ENCODE peak calls at places on chromosomes 2 and 18, in four cellular contexts. One of them, this sample, is unnamed.

GRCh38 chr2:237686659-237687136 is 59.3 kb downstream of the LRRFIP1 start:
- DNase-seq in vagina: no peak
- DNase-seq in GM23338: peak; percentile 56
- DNase-seq in stomach: no peak
- DNase-seq in this sample: no peak

GRCh38 chr18:63022429-63023022 is 297.0 kb downstream of the BCL2 start:
- DNase-seq in vagina: no peak
- DNase-seq in GM23338: peak; percentile 78
- DNase-seq in stomach: no peak
- DNase-seq in this sample: no peak

GRCh38 chr2:155431004-155431507 is 732.6 kb downstream of the KCNJ3 start:
- DNase-seq in vagina: no peak
- DNase-seq in GM23338: no peak
- DNase-seq in stomach: no peak
- DNase-seq in this sample: no peak

GRCh38 chr2:71791501-71792135 is 338.3 kb downstream of the DYSF start:
- DNase-seq in vagina: no peak
- DNase-seq in GM23338: no peak
- DNase-seq in stomach: no peak
- DNase-seq in this sample: no peak

GRCh38 chr2:112795720-112796119 is 11.4 kb upstream of the IL1A start:
- DNase-seq in vagina: no peak
- DNase-seq in GM23338: no peak
- DNase-seq in stomach: no peak
- DNase-seq in this sample: no peak

GRCh38 chr2:191995285-191995684 is 148.4 kb upstream of the CAVIN2 start:
- DNase-seq in vagina: no peak
- DNase-seq in GM23338: no peak
- DNase-seq in stomach: no peak
- DNase-seq in this sample: no peak

GRCh38 chr2:50419778-50420177 is 612.2 kb downstream of the NRXN1 start:
- DNase-seq in vagina: no peak
- DNase-seq in GM23338: no peak
- DNase-seq in stomach: no peak
- DNase-seq in this sample: no peak

GRCh38 chr2:120934221-120934639 is 198.6 kb downstream of the GLI2 start:
- DNase-seq in vagina: no peak
- DNase-seq in GM23338: no peak
- DNase-seq in stomach: no peak
- DNase-seq in this sample: no peak

GRCh38 chr2:88658318-88658717 is 31.1 kb upstream of the EIF2AK3 start:
- DNase-seq in vagina: no peak
- DNase-seq in GM23338: no peak
- DNase-seq in stomach: no peak
- DNase-seq in this sample: no peak

GRCh38 chr2:120432293-120432975 is 86.5 kb downstream of the INHBB start:
- DNase-seq in vagina: peak; percentile 82
- DNase-seq in GM23338: no peak
- DNase-seq in stomach: no peak
- DNase-seq in this sample: no peak

GRCh38 chr2:171798156-171798815 is 95.8 kb downstream of the SLC25A12 start:
- DNase-seq in vagina: no peak
- DNase-seq in GM23338: no peak
- DNase-seq in stomach: no peak
- DNase-seq in this sample: no peak

GRCh38 chr2:147051814-147052213 is 793.0 kb upstream of the ACVR2A start:
- DNase-seq in vagina: no peak
- DNase-seq in GM23338: no peak
- DNase-seq in stomach: no peak
- DNase-seq in this sample: no peak

GRCh38 chr18:13480856-13481255 is 245.5 kb downstream of the FAM210A start:
- DNase-seq in vagina: no peak
- DNase-seq in GM23338: no peak
- DNase-seq in stomach: no peak
- DNase-seq in this sample: no peak

GRCh38 chr2:47904903-47905453 is 1.3 kb downstream of the FBXO11 start:
- DNase-seq in vagina: no peak
- DNase-seq in GM23338: peak; percentile 56
- DNase-seq in stomach: peak; percentile 26
- DNase-seq in this sample: no peak

GRCh38 chr2:181588546-181588945 is 68.4 kb downstream of the CERKL start:
- DNase-seq in vagina: no peak
- DNase-seq in GM23338: no peak
- DNase-seq in stomach: no peak
- DNase-seq in this sample: no peak

GRCh38 chr2:38207168-38207567 is 131.2 kb upstream of the CYP1B1 start:
- DNase-seq in vagina: no peak
- DNase-seq in GM23338: no peak
- DNase-seq in stomach: no peak
- DNase-seq in this sample: no peak

GRCh38 chr2:15749460-15750432 is 158.1 kb downstream of the DDX1 start:
- DNase-seq in vagina: no peak
- DNase-seq in GM23338: no peak
- DNase-seq in stomach: no peak
- DNase-seq in this sample: no peak

GRCh38 chr2:100008960-100009359 is 133.4 kb downstream of the AFF3 start:
- DNase-seq in vagina: no peak
- DNase-seq in GM23338: no peak
- DNase-seq in stomach: no peak
- DNase-seq in this sample: peak; percentile 81

GRCh38 chr2:174970092-174970491 is 35.1 kb downstream of the CHN1 start:
- DNase-seq in vagina: no peak
- DNase-seq in GM23338: no peak
- DNase-seq in stomach: no peak
- DNase-seq in this sample: no peak

GRCh38 chr18:73945130-73945792 is 202.4 kb downstream of the FBXO15 start:
- DNase-seq in vagina: no peak
- DNase-seq in GM23338: no peak
- DNase-seq in stomach: no peak
- DNase-seq in this sample: peak; percentile 79

GRCh38 chr18:32259553-32259952 is 69.7 kb downstream of the MEP1B start:
- DNase-seq in vagina: no peak
- DNase-seq in GM23338: no peak
- DNase-seq in stomach: no peak
- DNase-seq in this sample: no peak

GRCh38 chr2:182672471-182673165 is 43.4 kb upstream of the DNAJC10 start:
- DNase-seq in vagina: no peak
- DNase-seq in GM23338: no peak
- DNase-seq in stomach: no peak
- DNase-seq in this sample: no peak

GRCh38 chr2:240831594-240832204 is 11.7 kb upstream of the KIF1A start:
- DNase-seq in vagina: no peak
- DNase-seq in GM23338: peak; percentile 41
- DNase-seq in stomach: no peak
- DNase-seq in this sample: no peak

GRCh38 chr2:37500031-37500430 is 155.6 kb downstream of the QPCT start:
- DNase-seq in vagina: no peak
- DNase-seq in GM23338: no peak
- DNase-seq in stomach: no peak
- DNase-seq in this sample: no peak

GRCh38 chr2:172836386-172837200 is 100.9 kb downstream of the RAPGEF4 start:
- DNase-seq in vagina: no peak
- DNase-seq in GM23338: no peak
- DNase-seq in stomach: no peak
- DNase-seq in this sample: no peak

GRCh38 chr2:226578879-226579278 is 220.7 kb downstream of the IRS1 start:
- DNase-seq in vagina: no peak
- DNase-seq in GM23338: no peak
- DNase-seq in stomach: no peak
- DNase-seq in this sample: no peak

GRCh38 chr2:27581417-27582128 is 1.3 kb upstream of the ZNF512 start:
- DNase-seq in vagina: no peak
- DNase-seq in GM23338: no peak
- DNase-seq in stomach: no peak
- DNase-seq in this sample: peak; percentile 45

GRCh38 chr2:213640742-213641425 is 356.6 kb downstream of the SPAG16 start:
- DNase-seq in vagina: no peak
- DNase-seq in GM23338: no peak
- DNase-seq in stomach: no peak
- DNase-seq in this sample: no peak

DNA sequence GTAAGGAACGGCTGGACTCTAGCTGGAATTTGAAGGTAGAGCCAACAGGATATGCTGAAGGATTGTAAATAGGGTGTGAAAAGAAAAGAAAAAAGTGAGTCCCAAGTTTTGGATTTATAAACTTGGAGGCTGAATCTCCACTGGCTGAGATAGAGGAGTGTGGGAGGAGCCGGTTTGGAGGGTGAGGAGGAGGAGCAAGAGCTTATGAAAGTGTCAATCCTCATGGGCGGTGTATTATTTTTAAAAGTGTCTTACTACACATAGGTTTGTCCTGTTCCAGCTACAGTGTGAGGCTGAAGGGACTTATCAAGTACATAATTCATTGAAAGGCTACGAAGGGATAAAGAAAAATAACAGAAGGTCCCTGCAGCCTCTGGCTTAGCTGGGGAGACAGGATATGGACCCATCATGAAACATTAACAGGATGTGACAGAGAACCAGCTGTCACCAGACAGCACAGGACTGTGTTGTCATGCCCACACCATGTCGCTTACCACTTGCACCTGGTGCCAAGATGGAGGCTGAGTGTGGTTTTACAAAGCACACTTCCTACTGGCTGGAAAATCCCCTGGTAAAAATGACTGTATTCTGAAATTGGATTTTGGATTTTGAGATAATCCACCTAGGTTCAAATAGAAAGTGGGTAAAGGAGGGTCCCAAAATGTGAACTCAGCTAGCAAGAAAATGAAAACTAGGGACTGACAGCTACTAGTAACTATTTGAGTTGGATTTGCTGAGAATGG is 2.5 kb upstream of the MREG start:
- DNase-seq in vagina: no peak
- DNase-seq in GM23338: no peak
- DNase-seq in stomach: no peak
- DNase-seq in this sample: peak; percentile 64
- H3K27ac ChIP-seq in vagina: no peak overlapping the region
- H3K27ac ChIP-seq in GM23338: no peak overlapping the region
- H3K27ac ChIP-seq in stomach: no peak overlapping the region
- H3K27ac ChIP-seq in this sample: no peak overlapping the region

GRCh38 chr2:206981739-206982336 is 42.5 kb downstream of the CPO start:
- DNase-seq in vagina: no peak
- DNase-seq in GM23338: peak; percentile 80
- DNase-seq in stomach: peak; percentile 71
- DNase-seq in this sample: peak; percentile 92
- TF ChIP-seq POLR2AphosphoS5 in vagina: no peak
- TF ChIP-seq POLR2AphosphoS5 in GM23338: no peak
- TF ChIP-seq POLR2AphosphoS5 in stomach: no peak
- TF ChIP-seq POLR2AphosphoS5 in this sample: peak; percentile 42

GRCh38 chr2:187552959-187553681 is 1.1 kb downstream of the TFPI start:
- DNase-seq in vagina: no peak
- DNase-seq in GM23338: no peak
- DNase-seq in stomach: no peak
- DNase-seq in this sample: no peak
- H3K4me3 ChIP-seq in vagina: peak overlapping the region; percentile 54
- H3K4me3 ChIP-seq in GM23338: no peak overlapping the region
- H3K4me3 ChIP-seq in stomach: peak overlapping the region; percentile 49
- H3K4me3 ChIP-seq in this sample: peak overlapping the region; percentile 44

GRCh38 chr18:36153771-36154170 is 24.1 kb downstream of the ELP2 start:
- DNase-seq in vagina: no peak
- DNase-seq in GM23338: no peak
- DNase-seq in stomach: no peak
- DNase-seq in this sample: no peak

GRCh38 chr18:36158261-36158867 is 28.7 kb downstream of the ELP2 start:
- DNase-seq in vagina: no peak
- DNase-seq in GM23338: no peak
- DNase-seq in stomach: no peak
- DNase-seq in this sample: no peak

GRCh38 chr18:36155960-36156757 is 26.5 kb downstream of the ELP2 start:
- DNase-seq in vagina: no peak
- DNase-seq in GM23338: no peak
- DNase-seq in stomach: no peak
- DNase-seq in this sample: no peak

GRCh38 chr18:36153203-36153602 is 23.5 kb downstream of the ELP2 start:
- DNase-seq in vagina: no peak
- DNase-seq in GM23338: no peak
- DNase-seq in stomach: no peak
- DNase-seq in this sample: no peak

GRCh38 chr18:36157441-36157840 is 27.7 kb downstream of the ELP2 start:
- DNase-seq in vagina: no peak
- DNase-seq in GM23338: no peak
- DNase-seq in stomach: no peak
- DNase-seq in this sample: no peak
- H3K27ac ChIP-seq in vagina: no peak overlapping the region
- H3K27ac ChIP-seq in GM23338: peak overlapping the region; percentile 53
- H3K27ac ChIP-seq in stomach: no peak overlapping the region
- H3K27ac ChIP-seq in this sample: peak overlapping the region; percentile 33

DNA sequence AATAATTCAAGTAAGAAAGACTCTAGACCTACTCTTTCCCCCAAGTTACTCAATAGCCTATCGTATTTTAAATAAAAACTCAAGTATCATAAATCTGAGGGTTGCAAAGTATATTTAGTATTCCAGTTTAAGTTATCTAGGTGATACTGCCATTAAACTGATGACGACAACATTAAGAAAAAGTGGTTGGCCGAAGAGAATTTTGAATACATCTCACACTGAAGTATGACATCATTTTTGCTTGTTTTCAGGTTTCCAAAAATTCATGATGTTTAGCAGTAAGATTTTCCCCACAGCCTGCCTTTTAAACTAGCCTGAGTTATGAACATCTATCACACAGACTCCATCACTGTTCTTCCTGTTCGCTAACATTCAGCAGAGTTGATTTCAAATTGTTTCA is 102.1 kb upstream of the RAB27B start:
- DNase-seq in vagina: no peak
- DNase-seq in GM23338: no peak
- DNase-seq in stomach: no peak
- DNase-seq in this sample: no peak
- TF ChIP-seq POLR2AphosphoS5 in vagina: no peak
- TF ChIP-seq POLR2AphosphoS5 in GM23338: no peak
- TF ChIP-seq POLR2AphosphoS5 in stomach: no peak
- TF ChIP-seq POLR2AphosphoS5 in this sample: no peak

DNA sequence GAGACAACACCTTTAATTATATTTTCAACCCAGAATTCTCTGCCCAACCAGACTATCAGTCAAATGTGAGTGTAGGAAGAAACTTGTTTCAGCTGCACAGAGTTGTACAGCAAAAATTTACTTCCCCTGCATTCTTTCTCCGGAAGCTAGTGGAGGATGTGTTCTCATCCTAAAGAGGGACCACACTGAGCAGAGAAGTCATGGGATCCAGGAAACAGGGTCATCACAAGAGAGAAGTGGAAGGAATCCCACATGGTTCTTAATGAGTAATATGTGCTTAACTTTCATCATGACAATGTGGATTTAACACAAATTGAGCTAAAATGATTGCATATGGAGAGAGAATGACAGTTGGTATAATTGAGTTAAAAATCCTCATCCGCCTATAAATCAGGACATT is 78.2 kb downstream of the INPP4A start:
- DNase-seq in vagina: no peak
- DNase-seq in GM23338: no peak
- DNase-seq in stomach: no peak
- DNase-seq in this sample: peak; percentile 19
- H3K4me3 ChIP-seq in vagina: no peak overlapping the region
- H3K4me3 ChIP-seq in GM23338: no peak overlapping the region
- H3K4me3 ChIP-seq in stomach: no peak overlapping the region
- H3K4me3 ChIP-seq in this sample: no peak overlapping the region

This sample was measured in esophagus muscularis mucosa.